ENCODE peak calls at places on chromosomes 3 and 15, in nine cellular contexts. G, L, R, M, T, V, O, B and S are unnamed samples. For H3K9me3, H3K27me3 and H3K4me1, the result is how much of the 10 kb centered on the place peaks cover.

GRCh38 chr3:120160050-120160449 is 65.8 kb upstream of the GSK3B start:
- DNase-seq in G (peak), L (peak), R (peak), M (no peak), T (no peak), V (peak), O (peak), B (peak), S (no peak)

GRCh38 chr3:124620600-124621063 is 109.6 kb upstream of the UMPS start:
- DNase-seq in G (peak), L (no peak), R (no peak), M (peak), T (no peak), V (peak), O (peak), B (no peak), S (peak)

GRCh38 chr3:184491011-184491576 is 70.5 kb upstream of the EPHB3 start:
- DNase-seq in G (no peak), L (no peak), R (no peak), M (no peak), T (no peak), V (peak), O (peak), B (peak), S (no peak)

GRCh38 chr3:190608850-190609589 is 95.1 kb downstream of the IL1RAP start:
- DNase-seq in G (no peak), L (no peak), R (no peak), M (no peak), T (no peak), V (no peak), O (no peak), B (no peak), S (no peak)

GRCh38 chr15:67825880-67826716 is 789 bp downstream of the SKOR1 start:
- DNase-seq in G (no peak), L (no peak), R (no peak), M (no peak), T (no peak), V (no peak), O (no peak), B (no peak), S (peak)

GRCh38 chr15:63597033-63597790 is at the start of gene FBXL22:
- DNase-seq in G (peak), L (peak), R (no peak), M (no peak), T (peak), V (peak), O (peak), B (no peak), S (no peak)

GRCh38 chr15:74132681-74133070 is 2.3 kb downstream of the ISLR2 start:
- DNase-seq in G (no peak), L (no peak), R (no peak), M (no peak), T (no peak), V (no peak), O (peak), B (no peak), S (no peak)

GRCh38 chr3:119579366-119580147 is at the start of gene ADPRH:
- DNase-seq in G (peak), L (peak), R (peak), M (peak), T (peak), V (peak), O (peak), B (peak), S (peak)

GRCh38 chr15:74631935-74632560 is 16.4 kb downstream of the CLK3 start:
- DNase-seq in G (no peak), L (peak), R (peak), M (peak), T (peak), V (peak), O (peak), B (peak), S (peak)

GRCh38 chr15:90065682-90066049 is 36.6 kb downstream of the IDH2 start:
- DNase-seq in G (no peak), L (no peak), R (no peak), M (no peak), T (no peak), V (no peak), O (no peak), B (no peak), S (no peak)

GRCh38 chr3:69236808-69237707 is 114.7 kb upstream of the LMOD3 start:
- DNase-seq in G (no peak), L (no peak), R (no peak), M (no peak), T (no peak), V (no peak), O (no peak), B (no peak), S (no peak)

GRCh38 chr3:193297421-193297820 is 56.4 kb downstream of the PLAAT1 start:
- DNase-seq in G (no peak), L (no peak), R (no peak), M (no peak), T (no peak), V (no peak), O (peak), B (peak), S (no peak)

GRCh38 chr3:1969269-1969668 is 129.4 kb upstream of the CNTN4 start:
- DNase-seq in G (no peak), L (no peak), R (no peak), M (no peak), T (no peak), V (no peak), O (no peak), B (no peak), S (no peak)
- H3K9me3 ChIP-seq in G (under half), L (under half), R (under half), M (under half), T (under half), V (under half), O (under half), B (under half), S (under half)

GRCh38 chr3:16516695-16517481 is 3.4 kb upstream of the RFTN1 start:
- DNase-seq in G (no peak), L (no peak), R (peak), M (peak), T (peak), V (peak), O (peak), B (peak), S (no peak)

GRCh38 chr3:16514799-16515353 is 1.4 kb upstream of the RFTN1 start:
- DNase-seq in G (no peak), L (no peak), R (no peak), M (no peak), T (no peak), V (no peak), O (no peak), B (no peak), S (no peak)

GRCh38 chr3:16513141-16514020 is at the start of gene RFTN1:
- DNase-seq in G (peak), L (no peak), R (peak), M (no peak), T (peak), V (peak), O (peak), B (peak), S (peak)

GRCh38 chr3:16514021-16514700 is 662 bp upstream of the RFTN1 start:
- DNase-seq in G (no peak), L (no peak), R (no peak), M (no peak), T (no peak), V (no peak), O (no peak), B (no peak), S (no peak)

GRCh38 chr3:16515885-16516420 is 2.5 kb upstream of the RFTN1 start:
- DNase-seq in G (no peak), L (no peak), R (no peak), M (no peak), T (no peak), V (no peak), O (no peak), B (no peak), S (no peak)
- H3K27me3 ChIP-seq in G (under half), L (under half), R (under half), M (half or more), T (under half), V (under half), O (under half), B (under half), S (under half)

GRCh38 chr15:50354838-50355611 is at the start of gene GABPB1:
- DNase-seq in G (peak), L (peak), R (peak), M (peak), T (peak), V (peak), O (peak), B (peak), S (peak)
- H3K4me1 ChIP-seq in G (under half), L (under half), R (under half), M (under half), T (under half), V (under half), O (under half), B (under half), S (half or more)

GRCh38 chr15:24971772-24972171 is 17.0 kb downstream of the SNRPN start:
- DNase-seq in G (no peak), L (no peak), R (no peak), M (no peak), T (no peak), V (no peak), O (no peak), B (no peak), S (no peak)

GRCh38 chr15:24976932-24977331 is 22.1 kb downstream of the SNRPN start:
- DNase-seq in G (no peak), L (no peak), R (no peak), M (no peak), T (no peak), V (no peak), O (no peak), B (peak), S (no peak)

GRCh38 chr15:24977686-24978085 is 22.9 kb downstream of the SNRPN start:
- DNase-seq in G (no peak), L (no peak), R (no peak), M (no peak), T (no peak), V (no peak), O (no peak), B (no peak), S (no peak)
- H3K9me3 ChIP-seq in G (under half), L (under half), R (under half), M (under half), T (under half), V (under half), O (under half), B (under half), S (under half)